ENCODE peak calls at places on chromosome 17, in nine cellular contexts. P is prostate gland; I is GM23248; V is A673; Y is brain microvascular endothelial cell; N is body of pancreas; K is GM23338; U is neural progenitor cell; X is CD8-positive, alpha-beta memory T cell. G is an unnamed sample.
A peak's percentile ranks its signal among the peaks of the same experiment; 100 is the strongest.

GRCh38 chr17:7837375-7838290 is 3.6 kb downstream of the KDM6B start:
- DNase-seq in V (no peak), P (no peak), X (no peak), U (peak; percentile 53), K (peak; percentile 37), N (no peak), I (peak; percentile 24), Y (no peak), G (no peak)

GRCh38 chr17:15918261-15918660 is 26.7 kb upstream of the ADORA2B start:
- DNase-seq in V (no peak), I (no peak), U (no peak), Y (no peak), K (no peak), X (no peak), P (no peak), N (no peak), G (no peak)

GRCh38 chr17:60231691-60232090 is 81.9 kb downstream of the CA4 start:
- DNase-seq in N (no peak), P (no peak), U (peak; percentile 68), X (no peak), K (no peak), I (peak; percentile 90), Y (no peak), V (peak; percentile 59), G (no peak)

GRCh38 chr17:8859029-8859803 is 8.3 kb downstream of the PIK3R6 start:
- DNase-seq in P (no peak), U (no peak), K (no peak), X (no peak), I (peak; percentile 95), V (no peak), Y (peak; percentile 40), N (no peak), G (no peak)

GRCh38 chr17:80468222-80468621 is 8.2 kb downstream of the NPTX1 start:
- DNase-seq in U (peak; percentile 80), P (no peak), K (peak; percentile 71), Y (no peak), X (no peak), V (no peak), I (no peak), N (no peak), G (peak; percentile 95)

GRCh38 chr17:28717578-28718316 is at the start of gene RAB34:
- DNase-seq in N (peak; percentile 40), I (peak; percentile 89), U (peak; percentile 99), X (no peak), Y (peak; percentile 70), P (peak; percentile 67), V (peak; percentile 95), K (peak; percentile 98), G (peak; percentile 96)

GRCh38 chr17:77948690-77949114 is 9.8 kb upstream of the TNRC6C start:
- DNase-seq in X (no peak), Y (peak; percentile 55), K (peak; percentile 74), U (peak; percentile 66), N (peak; percentile 10), P (no peak), V (no peak), I (peak; percentile 79), G (peak; percentile 73)

GRCh38 chr17:64053101-64053500 is 32.7 kb upstream of the ICAM2 start:
- DNase-seq in U (no peak), N (no peak), K (no peak), P (no peak), V (no peak), X (no peak), Y (no peak), I (no peak), G (no peak)

GRCh38 chr17:71765437-71765836 is 355.4 kb upstream of the SOX9 start:
- DNase-seq in N (no peak), U (no peak), K (no peak), X (no peak), I (peak; percentile 12), P (no peak), V (peak; percentile 12), Y (no peak), G (no peak)

GRCh38 chr17:19299214-19299747 is 62.1 kb downstream of the EPN2 start:
- DNase-seq in I (no peak), U (peak; percentile 44), X (no peak), P (no peak), Y (no peak), K (no peak), V (no peak), N (no peak), G (no peak)

GRCh38 chr17:55219939-55220338 is 44.8 kb upstream of the HLF start:
- DNase-seq in K (no peak), I (peak; percentile 4), X (no peak), V (no peak), U (no peak), Y (no peak), N (no peak), P (no peak), G (no peak)

DNA sequence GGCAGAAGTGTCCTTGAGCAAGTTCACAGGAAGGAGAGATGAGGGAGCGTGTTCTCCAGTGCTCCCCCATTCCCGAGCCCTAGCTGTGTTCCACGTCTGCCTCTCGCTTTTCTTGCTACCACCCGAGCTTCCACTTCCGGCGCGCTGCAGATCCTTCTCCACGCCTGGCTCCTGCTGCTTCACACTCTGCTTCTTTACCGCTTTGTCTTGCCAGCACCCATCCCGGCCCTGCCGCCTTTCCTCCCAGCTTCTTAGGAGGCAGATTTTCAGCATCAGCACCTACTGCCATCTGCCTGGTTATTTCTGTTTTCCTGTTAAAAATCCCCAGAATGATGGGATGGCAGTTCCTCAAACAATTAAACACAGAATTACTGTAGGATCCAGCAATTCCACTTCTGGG is 64.7 kb downstream of the ELAC2 start:
- DNase-seq in U (no peak), N (no peak), Y (no peak), I (no peak), X (no peak), V (no peak), P (no peak), K (no peak), G (no peak)
- H3K36me3 ChIP-seq in U (no peaks in the 10 kb centered on the region), N (no peaks in the 10 kb centered on the region), Y (no peaks in the 10 kb centered on the region), I (no peaks in the 10 kb centered on the region), X (no peaks in the 10 kb centered on the region), V (no peaks in the 10 kb centered on the region), P (no peaks in the 10 kb centered on the region), K (peaks cover 20% of the 10 kb centered on the region), G (peaks cover 13% of the 10 kb centered on the region)

GRCh38 chr17:82127315-82127595 is 29.2 kb upstream of the FASN start:
- DNase-seq in K (no peak), X (no peak), U (no peak), Y (no peak), N (no peak), I (no peak), P (no peak), V (no peak), G (no peak)

GRCh38 chr17:82129095-82129494 is 31.1 kb upstream of the FASN start:
- DNase-seq in N (no peak), U (no peak), V (no peak), Y (no peak), X (no peak), I (no peak), K (peak; percentile 46), P (no peak), G (peak; percentile 75)

GRCh38 chr17:82126479-82127314 is 28.7 kb upstream of the FASN start:
- DNase-seq in Y (no peak), X (peak; percentile 74), K (no peak), U (no peak), P (no peak), N (no peak), V (no peak), I (no peak), G (peak; percentile 45)

GRCh38 chr17:82128287-82128686 is 30.3 kb upstream of the FASN start:
- DNase-seq in U (no peak), V (no peak), P (no peak), Y (no peak), I (no peak), N (no peak), X (no peak), K (no peak), G (peak; percentile 65)

DNA sequence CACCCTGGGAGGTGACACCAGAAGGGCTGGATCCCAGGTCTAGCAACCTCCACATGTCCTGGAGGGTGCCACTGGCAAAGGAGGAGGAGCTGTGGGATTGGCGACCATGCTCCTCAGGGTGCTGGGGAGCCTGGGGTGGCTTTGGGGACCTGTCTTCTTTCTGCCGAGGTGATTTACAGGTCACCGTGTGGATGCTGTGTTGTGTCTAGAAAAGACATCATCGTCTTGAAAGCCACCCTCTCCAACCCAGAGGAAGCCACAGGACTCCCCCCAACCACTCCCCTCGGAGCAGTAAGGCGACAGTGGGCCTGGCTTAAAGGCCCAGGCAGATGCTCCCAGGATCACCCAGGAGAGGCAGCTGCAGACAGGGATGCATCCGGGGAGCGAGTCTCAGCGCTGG is 29.7 kb upstream of the FASN start:
- DNase-seq in Y (no peak), I (no peak), N (no peak), X (no peak), U (no peak), V (no peak), K (no peak), P (no peak), G (no peak)
- H3K27me3 ChIP-seq in Y (no peaks in the 10 kb centered on the region), I (no peaks in the 10 kb centered on the region), N (no peaks in the 10 kb centered on the region), X (no peaks in the 10 kb centered on the region), U (no peaks in the 10 kb centered on the region), V (no peaks in the 10 kb centered on the region), K (no peaks in the 10 kb centered on the region), P (no peaks in the 10 kb centered on the region), G (no peaks in the 10 kb centered on the region)

DNA sequence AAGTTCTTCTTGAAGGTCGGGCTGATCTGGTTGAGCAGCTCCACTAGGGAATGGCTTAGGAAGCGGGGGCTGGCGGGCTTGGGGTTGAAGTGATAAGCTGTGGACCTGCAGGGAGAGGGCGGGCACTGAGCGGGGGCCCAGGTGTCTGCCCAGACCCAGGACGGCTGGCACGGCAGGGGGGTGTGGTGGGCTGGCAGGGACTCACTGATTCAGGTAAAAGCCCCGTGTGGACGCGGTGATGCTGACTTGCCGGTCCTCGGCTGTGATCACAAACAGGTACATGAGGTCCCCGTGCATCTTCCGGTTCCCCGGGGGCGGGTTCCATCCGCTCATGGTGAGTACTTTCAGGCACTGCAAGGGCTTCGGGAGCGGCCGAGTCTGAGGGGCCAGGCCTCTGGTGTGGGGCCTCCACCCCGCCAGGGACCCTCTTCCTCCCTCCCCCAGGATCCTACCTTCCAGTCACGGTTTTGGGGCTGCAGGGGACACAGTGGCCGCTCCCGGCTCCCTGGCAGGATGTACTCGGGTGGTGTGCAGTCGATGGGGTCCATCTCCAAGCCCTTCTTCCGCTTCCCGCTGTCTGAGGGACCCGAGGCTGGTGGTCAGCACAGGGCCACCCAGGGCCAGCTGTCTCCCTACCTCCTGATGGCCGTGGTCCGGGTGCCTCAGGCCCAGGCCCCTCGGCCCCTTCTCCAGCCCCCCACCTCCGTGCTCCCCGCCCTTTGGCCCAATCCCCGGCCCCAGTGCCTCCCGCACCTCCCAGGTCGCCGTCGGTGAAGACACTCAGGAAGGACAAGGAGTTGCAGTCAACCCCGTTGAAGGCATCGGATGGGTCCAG is 10.2 kb downstream of the CLUH start:
- DNase-seq in V (no peak), N (no peak), I (no peak), U (no peak), X (no peak), Y (no peak), K (no peak), P (no peak), G (peak; percentile 59)
- H3K36me3 ChIP-seq in V (peaks cover 62% of the 10 kb centered on the region), N (peaks cover 47% of the 10 kb centered on the region), I (peaks cover 4% of the 10 kb centered on the region), U (no peaks in the 10 kb centered on the region), X (no peaks in the 10 kb centered on the region), Y (peaks cover 52% of the 10 kb centered on the region), K (no peaks in the 10 kb centered on the region), P (peaks cover 42% of the 10 kb centered on the region), G (peaks cover 9% of the 10 kb centered on the region)

DNA sequence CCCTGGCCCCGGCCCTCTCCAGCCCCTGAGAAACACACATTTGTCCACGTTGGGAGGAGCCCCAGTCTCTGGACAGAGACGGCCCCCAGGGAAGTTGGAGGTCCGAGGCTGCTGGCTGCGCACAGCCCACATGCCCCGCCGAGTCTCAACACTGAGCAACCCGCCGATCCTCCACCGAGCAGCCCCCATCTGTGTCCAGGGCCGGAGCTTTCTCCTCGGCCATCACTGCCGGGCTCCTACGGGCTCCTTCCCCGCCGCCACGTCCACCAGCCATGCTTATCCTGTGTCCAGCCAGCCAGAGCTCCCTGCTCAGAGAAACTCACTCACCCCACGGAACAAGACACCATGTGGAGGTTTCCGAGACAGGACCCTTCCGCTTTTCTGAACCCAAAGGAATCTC is 103.3 kb downstream of the ENGASE start:
- DNase-seq in N (no peak), Y (no peak), I (no peak), V (no peak), P (no peak), U (no peak), K (no peak), X (no peak), G (no peak)
- H3K27me3 ChIP-seq in N (no peaks in the 10 kb centered on the region), Y (peaks cover 13% of the 10 kb centered on the region), I (peaks cover 28% of the 10 kb centered on the region), V (peaks cover 78% of the 10 kb centered on the region), P (peaks cover 14% of the 10 kb centered on the region), U (peaks cover 22% of the 10 kb centered on the region), K (no peaks in the 10 kb centered on the region), X (no peaks in the 10 kb centered on the region), G (peaks cover 2% of the 10 kb centered on the region)